ENCODE peak calls at places on chromosomes 1 and 21, in seven cellular contexts. P is esophagus squamous epithelium, L is A549, D is breast epithelium, C is IMR-90, I is HepG2, B is adrenal gland. N is an unnamed sample.

GRCh38 chr1:29579821-29580425 is 343.6 kb downstream of the PTPRU start:
- DNase-seq in B (no peak), C (peak; percentile 85), D (no peak), I (peak; percentile 4), P (no peak), L (no peak), N (no peak)

GRCh38 chr1:16338961-16339360 is 13.3 kb downstream of the FBXO42 start:
- DNase-seq in P (no peak), C (no peak), D (no peak), B (no peak), L (no peak), I (no peak), N (no peak)

GRCh38 chr1:207140536-207140935 is 36.5 kb downstream of the C4BPA start:
- DNase-seq in P (no peak), D (no peak), L (no peak), I (no peak), B (no peak), C (no peak), N (no peak)

GRCh38 chr1:107145637-107146036 is 4.8 kb downstream of the NTNG1 start:
- DNase-seq in B (no peak), I (no peak), L (no peak), C (no peak), P (no peak), D (no peak), N (no peak)

GRCh38 chr1:171446396-171446795 is 38.9 kb upstream of the PRRC2C start:
- DNase-seq in P (no peak), B (no peak), D (no peak), C (no peak), I (no peak), L (no peak), N (no peak)

GRCh38 chr21:18603246-18603645 is 199.7 kb upstream of the TMPRSS15 start:
- DNase-seq in D (no peak), C (no peak), I (no peak), P (no peak), B (no peak), L (no peak), N (no peak)

GRCh38 chr1:21291184-21291583 is 921 bp upstream of the ECE1 start:
- DNase-seq in I (no peak), P (no peak), L (no peak), D (no peak), B (no peak), C (no peak), N (no peak)

GRCh38 chr1:154886281-154887036 is 16.4 kb upstream of the KCNN3 start:
- DNase-seq in L (no peak), P (no peak), B (no peak), C (no peak), D (no peak), I (no peak), N (no peak)

GRCh38 chr1:44237721-44238457 is 24.6 kb downstream of the DMAP1 start:
- DNase-seq in D (no peak), I (no peak), B (peak; percentile 60), C (peak; percentile 25), P (no peak), L (no peak), N (peak; percentile 75)

GRCh38 chr1:3869751-3870301 is 12.6 kb downstream of the DFFB start:
- DNase-seq in B (no peak), C (no peak), I (no peak), L (no peak), D (no peak), P (no peak), N (peak; percentile 13)

DNA sequence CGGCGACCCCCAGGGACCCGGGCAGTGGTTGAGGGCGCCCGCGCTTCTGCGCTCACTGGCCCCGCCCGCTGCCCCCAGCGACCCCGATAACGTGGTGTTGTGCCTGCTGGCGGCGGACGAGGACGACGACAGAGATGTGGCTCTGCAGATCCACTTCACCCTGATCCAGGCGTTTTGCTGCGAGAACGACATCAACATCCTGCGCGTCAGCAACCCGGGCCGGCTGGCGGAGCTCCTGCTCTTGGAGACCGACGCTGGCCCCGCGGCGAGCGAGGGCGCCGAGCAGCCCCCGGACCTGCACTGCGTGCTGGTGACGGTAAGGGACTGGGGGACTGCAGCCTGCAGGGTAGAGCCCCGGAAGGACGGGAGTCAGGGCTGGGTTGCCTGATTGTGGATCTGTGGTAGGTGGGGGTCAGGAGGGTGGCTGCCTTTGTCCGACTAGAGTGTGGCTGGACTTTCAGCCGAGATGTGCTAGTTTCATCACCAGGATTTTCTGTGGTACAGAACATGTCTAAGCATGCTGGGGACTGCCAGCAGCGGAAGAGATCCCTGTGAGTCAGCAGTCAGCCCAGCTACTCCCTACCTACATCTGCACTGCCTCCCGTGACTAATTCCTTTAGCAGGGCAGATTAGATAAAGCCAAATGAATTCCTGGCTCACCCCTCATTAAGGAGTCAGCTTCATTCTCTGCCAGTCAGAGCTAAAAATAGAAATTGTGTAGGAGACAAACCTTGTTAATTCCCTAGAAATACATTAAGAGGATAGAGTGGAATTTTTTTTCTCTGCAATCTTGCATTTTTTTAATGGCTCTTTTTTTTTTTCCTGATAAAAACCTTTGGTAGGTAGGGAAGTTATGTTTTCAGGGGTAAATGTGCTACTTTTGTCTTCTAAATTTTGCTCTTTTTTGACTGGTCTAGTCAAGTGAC is 1.5 kb downstream of the GADD45A start:
- DNase-seq in D (peak; percentile 54), P (no peak), L (peak; percentile 82), I (peak; percentile 89), B (peak; percentile 87), C (peak; percentile 99), N (peak; percentile 96)
- TF ChIP-seq POLR2A in D (peak; percentile 46), P (peak; percentile 59), L (peak; percentile 15), I (peak; percentile 65), B (peak; percentile 95), C (peak; percentile 85), N (peak; percentile 96)

GRCh38 chr1:235011599-235012435 is 116.8 kb downstream of the TOMM20 start:
- DNase-seq in C (peak; percentile 100), I (no peak), P (peak; percentile 59), D (no peak), L (peak; percentile 83), B (peak; percentile 73), N (peak; percentile 26)
- TF ChIP-seq POLR2A in C (peak; percentile 63), I (no peak), P (no peak), D (no peak), L (no peak), B (no peak), N (no peak)

GRCh38 chr1:232143315-232143886 is 486.5 kb downstream of the SIPA1L2 start:
- DNase-seq in I (no peak), P (no peak), B (no peak), C (no peak), L (no peak), D (no peak), N (no peak)
- TF ChIP-seq POLR2A in I (no peak), P (no peak), B (no peak), C (no peak), L (no peak), D (no peak), N (no peak)

GRCh38 chr1:52365746-52366516 is at the start of gene CC2D1B:
- DNase-seq in D (peak; percentile 99), B (peak; percentile 99), P (peak; percentile 88), L (peak; percentile 97), I (peak; percentile 95), C (peak; percentile 94), N (peak; percentile 99)
- TF ChIP-seq POLR2A in D (peak; percentile 62), B (peak; percentile 95), P (peak; percentile 87), L (peak; percentile 72), I (peak; percentile 93), C (peak; percentile 58), N (peak; percentile 81)

GRCh38 chr1:230185076-230186001 is 118.3 kb downstream of the GALNT2 start:
- DNase-seq in D (no peak), L (peak; percentile 17), I (no peak), B (no peak), C (no peak), P (no peak), N (peak; percentile 12)

GRCh38 chr1:230188826-230189225 is 121.8 kb downstream of the GALNT2 start:
- DNase-seq in I (no peak), L (no peak), C (no peak), B (no peak), P (no peak), D (no peak), N (no peak)

GRCh38 chr1:230186874-230187273 is 119.8 kb downstream of the GALNT2 start:
- DNase-seq in P (no peak), D (no peak), L (no peak), I (no peak), C (no peak), B (no peak), N (no peak)

GRCh38 chr1:230187290-230187689 is 120.3 kb downstream of the GALNT2 start:
- DNase-seq in L (no peak), D (no peak), C (no peak), P (no peak), I (no peak), B (no peak), N (no peak)

GRCh38 chr1:230186003-230186863 is 119.2 kb downstream of the GALNT2 start:
- DNase-seq in C (peak; percentile 93), L (peak; percentile 75), D (peak; percentile 83), B (peak; percentile 75), P (no peak), I (peak; percentile 95), N (peak; percentile 39)
- TF ChIP-seq POLR2A in C (no peak), L (no peak), D (no peak), B (no peak), P (no peak), I (no peak), N (no peak)

GRCh38 chr1:244173240-244173639 is 122.2 kb downstream of the ZBTB18 start:
- DNase-seq in D (no peak), B (no peak), P (no peak), C (no peak), I (no peak), L (no peak), N (no peak)

GRCh38 chr1:244173765-244174164 is 122.7 kb downstream of the ZBTB18 start:
- DNase-seq in L (no peak), B (no peak), C (no peak), I (no peak), D (no peak), P (no peak), N (no peak)

GRCh38 chr1:244174922-244175521 is 123.9 kb downstream of the ZBTB18 start:
- DNase-seq in D (no peak), I (no peak), P (no peak), B (no peak), L (no peak), C (no peak), N (no peak)

GRCh38 chr1:244180256-244180655 is 129.2 kb downstream of the ZBTB18 start:
- DNase-seq in D (no peak), C (peak; percentile 80), P (no peak), I (no peak), B (no peak), L (no peak), N (no peak)

GRCh38 chr1:244176201-244176600 is 125.1 kb downstream of the ZBTB18 start:
- DNase-seq in I (no peak), L (no peak), D (no peak), B (no peak), P (no peak), C (no peak), N (no peak)
- TF ChIP-seq POLR2A in I (no peak), L (no peak), D (no peak), B (no peak), P (no peak), C (no peak), N (no peak)